ENCODE peak calls at places on chromosomes 6 and 20, in five cellular contexts. One of them, this sample, is unnamed.

GRCh38 chr6:157273756-157274088 is 49.6 kb downstream of the TMEM242 start:
- DNase-seq in ovary: peak
- DNase-seq in fibroblast of pulmonary artery: no peak
- DNase-seq in endothelial cell of umbilical vein: no peak
- DNase-seq in epithelial cell of esophagus: peak
- DNase-seq in this sample: no peak

GRCh38 chr6:2790588-2790987 is 25.4 kb downstream of the WRNIP1 start:
- DNase-seq in ovary: no peak
- DNase-seq in fibroblast of pulmonary artery: peak
- DNase-seq in endothelial cell of umbilical vein: no peak
- DNase-seq in epithelial cell of esophagus: peak
- DNase-seq in this sample: no peak

GRCh38 chr6:7219310-7219709 is 93.7 kb downstream of the SSR1 start:
- DNase-seq in ovary: no peak
- DNase-seq in fibroblast of pulmonary artery: peak
- DNase-seq in endothelial cell of umbilical vein: no peak
- DNase-seq in epithelial cell of esophagus: peak
- DNase-seq in this sample: no peak

GRCh38 chr20:34874094-34874654 is 1.5 kb upstream of the GGT7 start:
- DNase-seq in ovary: peak
- DNase-seq in fibroblast of pulmonary artery: peak
- DNase-seq in endothelial cell of umbilical vein: peak
- DNase-seq in epithelial cell of esophagus: peak
- DNase-seq in this sample: no peak

GRCh38 chr6:163712981-163713380 is 298.5 kb downstream of the QKI start:
- DNase-seq in ovary: no peak
- DNase-seq in fibroblast of pulmonary artery: no peak
- DNase-seq in endothelial cell of umbilical vein: no peak
- DNase-seq in epithelial cell of esophagus: no peak
- DNase-seq in this sample: no peak

GRCh38 chr6:170271771-170272314 is 19.0 kb downstream of the DLL1 start:
- DNase-seq in ovary: no peak
- DNase-seq in fibroblast of pulmonary artery: no peak
- DNase-seq in endothelial cell of umbilical vein: no peak
- DNase-seq in epithelial cell of esophagus: no peak
- DNase-seq in this sample: no peak

GRCh38 chr20:38790210-38791053 is 15.1 kb upstream of the PPP1R16B start:
- DNase-seq in ovary: no peak
- DNase-seq in fibroblast of pulmonary artery: peak
- DNase-seq in endothelial cell of umbilical vein: peak
- DNase-seq in epithelial cell of esophagus: peak
- DNase-seq in this sample: no peak

GRCh38 chr6:21754891-21755290 is 161.3 kb downstream of the SOX4 start:
- DNase-seq in ovary: no peak
- DNase-seq in fibroblast of pulmonary artery: peak
- DNase-seq in endothelial cell of umbilical vein: peak
- DNase-seq in epithelial cell of esophagus: peak
- DNase-seq in this sample: no peak

GRCh38 chr20:34475979-34476736 is 40.1 kb upstream of the DYNLRB1 start:
- DNase-seq in ovary: peak
- DNase-seq in fibroblast of pulmonary artery: peak
- DNase-seq in endothelial cell of umbilical vein: peak
- DNase-seq in epithelial cell of esophagus: peak
- DNase-seq in this sample: no peak

GRCh38 chr6:160139420-160139851 is 17.8 kb downstream of the SLC22A1 start:
- DNase-seq in ovary: peak
- DNase-seq in fibroblast of pulmonary artery: peak
- DNase-seq in endothelial cell of umbilical vein: no peak
- DNase-seq in epithelial cell of esophagus: peak
- DNase-seq in this sample: no peak

GRCh38 chr20:46951840-46952497 is 57.3 kb downstream of the EYA2 start:
- DNase-seq in ovary: no peak
- DNase-seq in fibroblast of pulmonary artery: no peak
- DNase-seq in endothelial cell of umbilical vein: no peak
- DNase-seq in epithelial cell of esophagus: peak
- DNase-seq in this sample: no peak

GRCh38 chr6:88914885-88915598 is 48.4 kb downstream of the RNGTT start:
- DNase-seq in ovary: no peak
- DNase-seq in fibroblast of pulmonary artery: no peak
- DNase-seq in endothelial cell of umbilical vein: no peak
- DNase-seq in epithelial cell of esophagus: no peak
- DNase-seq in this sample: no peak

GRCh38 chr6:39411465-39411864 is 89.0 kb upstream of the KCNK16 start:
- DNase-seq in ovary: no peak
- DNase-seq in fibroblast of pulmonary artery: peak
- DNase-seq in endothelial cell of umbilical vein: no peak
- DNase-seq in epithelial cell of esophagus: peak
- DNase-seq in this sample: no peak

GRCh38 chr6:2412731-2413130 is 167.3 kb upstream of the GMDS start:
- DNase-seq in ovary: no peak
- DNase-seq in fibroblast of pulmonary artery: peak
- DNase-seq in endothelial cell of umbilical vein: peak
- DNase-seq in epithelial cell of esophagus: peak
- DNase-seq in this sample: no peak

GRCh38 chr6:47103931-47104330 is 61.8 kb upstream of the ADGRF1 start:
- DNase-seq in ovary: no peak
- DNase-seq in fibroblast of pulmonary artery: peak
- DNase-seq in endothelial cell of umbilical vein: no peak
- DNase-seq in epithelial cell of esophagus: peak
- DNase-seq in this sample: no peak

GRCh38 chr6:51654647-51655046 is 432.8 kb downstream of the PKHD1 start:
- DNase-seq in ovary: no peak
- DNase-seq in fibroblast of pulmonary artery: no peak
- DNase-seq in endothelial cell of umbilical vein: no peak
- DNase-seq in epithelial cell of esophagus: peak
- DNase-seq in this sample: no peak

GRCh38 chr6:142381845-142382378 is 80.1 kb downstream of the ADGRG6 start:
- DNase-seq in ovary: no peak
- DNase-seq in fibroblast of pulmonary artery: no peak
- DNase-seq in endothelial cell of umbilical vein: no peak
- DNase-seq in epithelial cell of esophagus: no peak
- DNase-seq in this sample: no peak

GRCh38 chr20:32009564-32009963 is 674 bp upstream of the CCM2L start:
- DNase-seq in ovary: no peak
- DNase-seq in fibroblast of pulmonary artery: no peak
- DNase-seq in endothelial cell of umbilical vein: no peak
- DNase-seq in epithelial cell of esophagus: no peak
- DNase-seq in this sample: no peak

GRCh38 chr6:166005846-166006592 is 161.6 kb downstream of the TBXT start:
- DNase-seq in ovary: peak
- DNase-seq in fibroblast of pulmonary artery: peak
- DNase-seq in endothelial cell of umbilical vein: no peak
- DNase-seq in epithelial cell of esophagus: no peak
- DNase-seq in this sample: no peak

GRCh38 chr6:28747631-28748157 is 176.1 kb downstream of the TRIM27 start:
- DNase-seq in ovary: no peak
- DNase-seq in fibroblast of pulmonary artery: peak
- DNase-seq in endothelial cell of umbilical vein: peak
- DNase-seq in epithelial cell of esophagus: peak
- DNase-seq in this sample: no peak

GRCh38 chr6:139881728-139882211 is 507.3 kb upstream of the CITED2 start:
- DNase-seq in ovary: no peak
- DNase-seq in fibroblast of pulmonary artery: peak
- DNase-seq in endothelial cell of umbilical vein: peak
- DNase-seq in epithelial cell of esophagus: peak
- DNase-seq in this sample: no peak

GRCh38 chr6:144581807-144582537 is 296.8 kb downstream of the UTRN start:
- DNase-seq in ovary: no peak
- DNase-seq in fibroblast of pulmonary artery: peak
- DNase-seq in endothelial cell of umbilical vein: peak
- DNase-seq in epithelial cell of esophagus: peak
- DNase-seq in this sample: no peak

GRCh38 chr6:79431469-79431868 is 105.8 kb downstream of the LCA5 start:
- DNase-seq in ovary: no peak
- DNase-seq in fibroblast of pulmonary artery: no peak
- DNase-seq in endothelial cell of umbilical vein: no peak
- DNase-seq in epithelial cell of esophagus: peak
- DNase-seq in this sample: no peak

GRCh38 chr6:111625511-111626331 is 20.0 kb upstream of the TRAF3IP2 start:
- DNase-seq in ovary: no peak
- DNase-seq in fibroblast of pulmonary artery: peak
- DNase-seq in endothelial cell of umbilical vein: peak
- DNase-seq in epithelial cell of esophagus: no peak
- DNase-seq in this sample: peak

GRCh38 chr6:101393291-101394251 is at the start of gene GRIK2:
- DNase-seq in ovary: peak
- DNase-seq in fibroblast of pulmonary artery: peak
- DNase-seq in endothelial cell of umbilical vein: peak
- DNase-seq in epithelial cell of esophagus: peak
- DNase-seq in this sample: no peak

GRCh38 chr20:51545515-51545914 is 3.0 kb upstream of the NFATC2 start:
- DNase-seq in ovary: no peak
- DNase-seq in fibroblast of pulmonary artery: no peak
- DNase-seq in endothelial cell of umbilical vein: no peak
- DNase-seq in epithelial cell of esophagus: no peak
- DNase-seq in this sample: no peak

GRCh38 chr6:35148167-35148741 is 7.1 kb upstream of the TCP11 start:
- DNase-seq in ovary: no peak
- DNase-seq in fibroblast of pulmonary artery: peak
- DNase-seq in endothelial cell of umbilical vein: peak
- DNase-seq in epithelial cell of esophagus: peak
- DNase-seq in this sample: no peak

GRCh38 chr6:3285049-3285639 is 26.4 kb downstream of the PSMG4 start:
- DNase-seq in ovary: peak
- DNase-seq in fibroblast of pulmonary artery: no peak
- DNase-seq in endothelial cell of umbilical vein: no peak
- DNase-seq in epithelial cell of esophagus: no peak
- DNase-seq in this sample: no peak

DNA sequence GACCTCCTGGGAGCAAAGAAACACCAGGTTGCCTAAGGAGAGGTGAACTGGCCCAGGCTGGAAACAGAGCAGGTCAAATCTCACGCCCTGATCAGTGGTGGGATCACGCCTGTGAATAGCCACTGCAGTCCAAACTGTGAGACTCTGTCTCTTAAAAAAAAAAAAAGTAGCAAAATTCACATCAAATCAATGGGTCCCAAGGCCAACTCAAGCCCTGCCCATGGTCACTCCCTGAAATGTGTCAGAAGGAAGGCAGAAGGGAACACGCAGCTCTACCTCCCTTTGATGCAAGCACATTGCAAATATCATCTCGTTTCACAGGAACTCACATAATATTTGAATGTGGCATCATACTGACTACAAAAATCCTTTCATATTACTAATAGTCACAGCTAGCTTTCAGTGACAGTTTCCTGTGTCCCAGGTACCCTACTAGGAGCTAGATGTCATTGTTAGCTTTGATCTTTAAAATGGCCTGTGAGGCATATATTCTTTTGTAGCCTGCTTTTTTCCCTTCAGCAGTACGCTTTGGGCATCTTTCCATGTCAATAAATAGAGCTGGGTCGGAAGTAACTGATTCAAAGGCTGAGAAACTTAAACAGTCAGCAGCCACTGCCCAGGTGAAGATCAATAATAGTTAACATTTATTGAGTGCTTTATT is 14.4 kb upstream of the TTPAL start:
- DNase-seq in ovary: no peak
- DNase-seq in fibroblast of pulmonary artery: no peak
- DNase-seq in endothelial cell of umbilical vein: no peak
- DNase-seq in epithelial cell of esophagus: no peak
- DNase-seq in this sample: no peak
- TF ChIP-seq CTCF in ovary: no peak
- TF ChIP-seq CTCF in fibroblast of pulmonary artery: no peak
- TF ChIP-seq CTCF in endothelial cell of umbilical vein: no peak
- TF ChIP-seq CTCF in epithelial cell of esophagus: no peak
- TF ChIP-seq CTCF in this sample: no peak

GRCh38 chr20:21796059-21796458 is 90.6 kb downstream of the PAX1 start:
- DNase-seq in ovary: no peak
- DNase-seq in fibroblast of pulmonary artery: no peak
- DNase-seq in endothelial cell of umbilical vein: no peak
- DNase-seq in epithelial cell of esophagus: no peak
- DNase-seq in this sample: no peak
- TF ChIP-seq CTCF in ovary: no peak
- TF ChIP-seq CTCF in fibroblast of pulmonary artery: no peak
- TF ChIP-seq CTCF in endothelial cell of umbilical vein: no peak
- TF ChIP-seq CTCF in epithelial cell of esophagus: no peak
- TF ChIP-seq CTCF in this sample: peak

DNA sequence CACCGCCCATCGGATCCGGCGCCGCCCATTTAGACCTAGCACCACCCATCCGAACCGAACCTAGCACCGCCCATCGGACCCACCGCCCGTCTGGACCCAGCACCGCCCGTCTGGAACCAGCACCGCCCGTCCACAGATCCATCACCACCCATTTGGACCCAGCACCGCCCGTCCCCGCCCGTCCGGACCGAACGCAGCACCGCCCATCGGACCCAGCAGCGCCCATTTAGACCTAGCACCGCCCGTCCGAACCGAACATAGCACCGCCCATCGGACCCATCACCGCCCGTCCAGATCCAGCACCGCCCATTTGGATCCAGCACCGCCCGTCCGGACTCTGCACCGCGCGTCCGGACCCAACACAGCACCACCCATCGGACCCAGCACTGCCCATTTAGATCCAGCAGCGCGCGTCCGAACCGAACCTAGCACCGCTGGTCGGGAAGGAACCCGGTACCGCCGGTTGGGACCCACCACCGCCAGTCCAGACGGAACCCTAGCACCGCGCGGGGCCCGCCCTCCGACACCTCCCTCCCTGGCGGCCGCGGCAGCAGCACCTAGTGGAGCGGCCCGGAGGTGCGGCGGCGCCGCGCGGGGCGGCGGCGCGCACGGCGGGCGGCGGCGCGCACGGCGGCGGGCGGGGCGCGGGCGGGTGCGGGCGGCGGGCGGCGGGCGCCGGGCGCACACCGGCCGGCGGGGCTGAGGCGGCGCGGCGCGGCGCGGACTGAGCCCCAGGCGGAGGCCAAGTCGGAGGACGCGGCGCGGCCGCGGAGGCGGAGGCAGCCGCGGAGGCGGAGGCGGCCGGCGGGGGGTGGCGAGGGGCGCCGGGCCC is at the start of gene AFDN:
- DNase-seq in ovary: peak
- DNase-seq in fibroblast of pulmonary artery: peak
- DNase-seq in endothelial cell of umbilical vein: no peak
- DNase-seq in epithelial cell of esophagus: peak
- DNase-seq in this sample: peak
- TF ChIP-seq CTCF in ovary: peak
- TF ChIP-seq CTCF in fibroblast of pulmonary artery: peak
- TF ChIP-seq CTCF in endothelial cell of umbilical vein: peak
- TF ChIP-seq CTCF in epithelial cell of esophagus: peak
- TF ChIP-seq CTCF in this sample: peak

GRCh38 chr20:44173116-44173515 is 13.9 kb downstream of the JPH2 start:
- DNase-seq in ovary: no peak
- DNase-seq in fibroblast of pulmonary artery: no peak
- DNase-seq in endothelial cell of umbilical vein: no peak
- DNase-seq in epithelial cell of esophagus: no peak
- DNase-seq in this sample: no peak

GRCh38 chr20:44173846-44174245 is 13.1 kb downstream of the JPH2 start:
- DNase-seq in ovary: no peak
- DNase-seq in fibroblast of pulmonary artery: no peak
- DNase-seq in endothelial cell of umbilical vein: no peak
- DNase-seq in epithelial cell of esophagus: no peak
- DNase-seq in this sample: no peak

GRCh38 chr20:44180814-44181213 is 6.2 kb downstream of the JPH2 start:
- DNase-seq in ovary: no peak
- DNase-seq in fibroblast of pulmonary artery: peak
- DNase-seq in endothelial cell of umbilical vein: no peak
- DNase-seq in epithelial cell of esophagus: no peak
- DNase-seq in this sample: no peak

GRCh38 chr20:44174996-44175766 is 11.8 kb downstream of the JPH2 start:
- DNase-seq in ovary: no peak
- DNase-seq in fibroblast of pulmonary artery: no peak
- DNase-seq in endothelial cell of umbilical vein: no peak
- DNase-seq in epithelial cell of esophagus: no peak
- DNase-seq in this sample: no peak

GRCh38 chr20:44176833-44177533 is 10.0 kb downstream of the JPH2 start:
- DNase-seq in ovary: no peak
- DNase-seq in fibroblast of pulmonary artery: no peak
- DNase-seq in endothelial cell of umbilical vein: no peak
- DNase-seq in epithelial cell of esophagus: peak
- DNase-seq in this sample: no peak
- TF ChIP-seq CTCF in ovary: no peak
- TF ChIP-seq CTCF in fibroblast of pulmonary artery: no peak
- TF ChIP-seq CTCF in endothelial cell of umbilical vein: no peak
- TF ChIP-seq CTCF in epithelial cell of esophagus: no peak
- TF ChIP-seq CTCF in this sample: no peak